ENCODE peak calls at places on chromosomes 6 and 20, in ten cellular contexts. N is Caki2; P is keratinocyte; B is hepatocyte; A is colonic mucosa; V is NCI-H2029; Q is activated T-helper 1 cell treated with anti-CD3 and anti-CD28 coated beads, Interleukin-2, amount 50 U/mL, for 16 hours; J is NCI-H187; I is NCI-H1694; L is ELF-1. R is an unnamed sample.

GRCh38 chr6:155224031-155224451 is 39.8 kb upstream of the CLDN20 start:
- DNase-seq in N (peak), L (no peak), Q (no peak), V (no peak), A (no peak), J (no peak), I (no peak), P (peak), B (peak), R (no peak)

GRCh38 chr20:44494266-44494665 is 18.6 kb downstream of the TTPAL start:
- DNase-seq in L (no peak), I (no peak), N (no peak), Q (no peak), A (no peak), P (no peak), V (no peak), B (no peak), J (no peak), R (no peak)

GRCh38 chr6:16729183-16729696 is 32.0 kb downstream of the ATXN1 start:
- DNase-seq in I (no peak), J (no peak), N (peak), Q (no peak), P (no peak), A (no peak), B (peak), L (no peak), V (no peak), R (no peak)

GRCh38 chr6:28944412-28945006 is 20.7 kb upstream of the TRIM27 start:
- DNase-seq in J (peak), N (peak), V (peak), L (peak), P (no peak), Q (peak), A (peak), B (peak), I (peak), R (no peak)

GRCh38 chr6:139256087-139256486 is 35.7 kb downstream of the TXLNB start:
- DNase-seq in Q (no peak), J (no peak), P (no peak), L (no peak), B (no peak), N (no peak), I (no peak), V (no peak), A (no peak), R (no peak)

GRCh38 chr20:10280016-10280908 is 61.6 kb downstream of the SNAP25 start:
- DNase-seq in N (no peak), J (no peak), Q (no peak), I (no peak), V (no peak), A (no peak), L (no peak), B (no peak), P (no peak), R (no peak)

GRCh38 chr6:43584892-43585570 is 9.0 kb downstream of the POLH start:
- DNase-seq in B (no peak), L (no peak), V (no peak), P (no peak), N (no peak), A (no peak), I (no peak), Q (no peak), J (no peak), R (no peak)

GRCh38 chr6:53436904-53437303 is 88.2 kb upstream of the ELOVL5 start:
- DNase-seq in P (no peak), A (no peak), N (no peak), Q (no peak), B (peak), V (no peak), J (no peak), L (no peak), I (no peak), R (no peak)

GRCh38 chr6:16105056-16105455 is 23.8 kb upstream of the MYLIP start:
- DNase-seq in L (no peak), P (no peak), A (no peak), Q (no peak), V (no peak), I (no peak), N (no peak), J (no peak), B (no peak), R (no peak)

GRCh38 chr6:155333414-155333813 is 19.1 kb upstream of the TFB1M start:
- DNase-seq in I (no peak), J (no peak), L (no peak), V (no peak), P (no peak), A (no peak), Q (no peak), B (no peak), N (no peak), R (no peak)

GRCh38 chr20:38191654-38192053 is 26.6 kb upstream of the TGM2 start:
- DNase-seq in L (no peak), N (no peak), Q (no peak), B (no peak), A (no peak), P (no peak), I (no peak), J (no peak), V (no peak), R (no peak)

GRCh38 chr20:10644458-10645204 is 29.2 kb downstream of the JAG1 start:
- DNase-seq in I (no peak), J (no peak), B (no peak), V (no peak), N (no peak), L (no peak), A (no peak), P (no peak), Q (no peak), R (no peak)

GRCh38 chr6:46098678-46099077 is 31.1 kb upstream of the ENPP4 start:
- DNase-seq in A (peak), V (peak), Q (no peak), J (no peak), B (peak), N (no peak), I (no peak), P (no peak), L (no peak), R (no peak)

GRCh38 chr6:44234101-44235090 is 11.0 kb downstream of the SLC29A1 start:
- DNase-seq in A (peak), P (no peak), B (peak), Q (no peak), N (peak), V (peak), L (peak), I (peak), J (no peak), R (peak)

GRCh38 chr6:31304683-31305082 is 32.8 kb upstream of the HLA-C start:
- DNase-seq in V (no peak), N (peak), L (no peak), P (no peak), A (no peak), I (no peak), Q (no peak), J (no peak), B (no peak), R (no peak)

GRCh38 chr6:129516005-129516404 is 194.0 kb downstream of the ARHGAP18 start:
- DNase-seq in J (no peak), I (no peak), V (no peak), P (no peak), B (no peak), L (no peak), A (no peak), N (no peak), Q (no peak), R (no peak)

R was measured in chondrocyte.